ENCODE peak calls at places on chromosomes 11 and 22, in six cellular contexts. O is SK-N-SH, S is stomach, L is vagina, N is suprapubic skin, B is GM23338. K is an unnamed sample. For H3K27me3, the result is how much of the 10 kb centered on the place peaks cover.

GRCh38 chr11:65504671-65505433 is 6.0 kb downstream of the MALAT1 start:
- DNase-seq in L (no peak), B (no peak), S (no peak), O (no peak), N (no peak), K (no peak)

GRCh38 chr11:79081441-79082124 is 359.2 kb downstream of the TENM4 start:
- DNase-seq in S (no peak), L (no peak), O (no peak), B (no peak), N (no peak), K (no peak)

GRCh38 chr11:3664032-3664630 is 7.1 kb downstream of the CHRNA10 start:
- DNase-seq in O (no peak), N (peak), L (no peak), S (no peak), B (no peak), K (no peak)

GRCh38 chr11:2525166-2525861 is 80.5 kb downstream of the KCNQ1 start:
- DNase-seq in B (no peak), S (peak), N (peak), O (no peak), L (no peak), K (peak)

GRCh38 chr22:21922370-21923162 is 30.1 kb downstream of the PPM1F start:
- DNase-seq in B (no peak), O (no peak), N (no peak), S (no peak), L (no peak), K (no peak)

GRCh38 chr22:17063372-17064106 is 21.3 kb upstream of the IL17RA start:
- DNase-seq in N (no peak), S (peak), L (no peak), O (no peak), B (no peak), K (no peak)

GRCh38 chr11:58193403-58193802 is 4.5 kb downstream of the OR9Q2 start:
- DNase-seq in N (no peak), L (no peak), O (no peak), S (no peak), B (no peak), K (no peak)

GRCh38 chr11:18748766-18749375 is 22.9 kb upstream of the IGSF22 start:
- DNase-seq in B (no peak), O (no peak), S (no peak), N (no peak), L (no peak), K (no peak)

GRCh38 chr11:116342148-116342547 is 430.6 kb downstream of the BUD13 start:
- DNase-seq in B (no peak), N (no peak), S (no peak), O (no peak), L (no peak), K (no peak)

GRCh38 chr11:7555067-7555699 is 41.4 kb downstream of the PPFIBP2 start:
- DNase-seq in S (peak), L (no peak), B (no peak), N (no peak), O (no peak), K (no peak)

GRCh38 chr22:26313291-26313690 is 115.8 kb upstream of the ASPHD2 start:
- DNase-seq in S (no peak), O (no peak), N (no peak), B (no peak), L (no peak), K (no peak)

GRCh38 chr22:17368727-17369552 is at the start of gene CECR2:
- DNase-seq in S (no peak), L (no peak), B (peak), O (peak), N (peak), K (peak)

GRCh38 chr11:27907534-27907933 is 200.4 kb downstream of the KIF18A start:
- DNase-seq in O (no peak), B (no peak), S (no peak), N (no peak), L (no peak), K (no peak)

GRCh38 chr11:114207096-114207495 is 89.1 kb upstream of the NNMT start:
- DNase-seq in N (no peak), S (no peak), B (no peak), O (no peak), L (no peak), K (no peak)

GRCh38 chr22:39943941-39944624 is 16.1 kb upstream of the TMA7B start:
- DNase-seq in S (no peak), N (no peak), B (no peak), L (no peak), O (no peak), K (no peak)

GRCh38 chr11:68854273-68854958 is 12.7 kb upstream of the CPT1A start:
- DNase-seq in S (no peak), N (no peak), L (no peak), O (peak), B (peak), K (peak)

GRCh38 chr22:44353063-44353440 is 40.3 kb upstream of the SHISAL1 start:
- DNase-seq in L (no peak), N (no peak), B (no peak), S (no peak), O (no peak), K (peak)
- TF ChIP-seq POLR2AphosphoS5 in L (no peak), N (no peak), B (no peak), S (no peak), O (no peak), K (no peak)

GRCh38 chr11:66545701-66546367 is at the start of gene ZDHHC24:
- DNase-seq in S (peak), B (peak), N (peak), L (peak), O (peak), K (peak)
- H3K27ac ChIP-seq in S (peak), B (peak), N (peak), L (peak), O (peak), K (peak)

GRCh38 chr22:44288951-44289350 is 23.8 kb downstream of the SHISAL1 start:
- DNase-seq in L (no peak), B (no peak), N (no peak), O (no peak), S (no peak), K (no peak)
- H3K27me3 ChIP-seq in L (under half), B (under half), N (under half), O (under half), S (under half), K (under half)

GRCh38 chr22:42662114-42663021 is 13.2 kb upstream of the CYB5R3 start:
- DNase-seq in S (peak), L (no peak), O (peak), B (peak), N (peak), K (peak)
- TF ChIP-seq POLR2AphosphoS5 in S (no peak), L (peak), O (no peak), B (peak), N (no peak), K (peak)

K was measured in spleen.